ENCODE peak calls at places on chromosomes 5 and 9, in seven cellular contexts. W is activated CD4-positive, alpha-beta T cell treated with anti-CD3 and anti-CD28 coated beads for 24 hours; R is omental fat pad; C is stimulated activated CD4-positive, alpha-beta T cell treated with anti-CD3 and anti-CD28 coated beads, Interleukin-1b, Interleukin-23, amount 100 ng/mL, for 1 hour; O is NCI-H2081; M is EL; L is effector memory CD8-positive, alpha-beta T cell. S is an unnamed sample.

GRCh38 chr5:111511174-111512025 is 935 bp downstream of the STARD4 start:
- DNase-seq in W (no peak), R (no peak), C (no peak), O (no peak), M (peak), L (no peak), S (no peak)

GRCh38 chr9:7342721-7343120 is 456.9 kb downstream of the DMAC1 start:
- DNase-seq in W (no peak), R (no peak), C (no peak), O (no peak), M (no peak), L (no peak), S (no peak)

GRCh38 chr9:22237497-22238363 is 208.9 kb upstream of the DMRTA1 start:
- DNase-seq in W (no peak), R (no peak), C (no peak), O (no peak), M (peak), L (no peak), S (no peak)

GRCh38 chr9:106981396-106982287 is 118.7 kb downstream of the ZNF462 start:
- DNase-seq in W (no peak), R (no peak), C (no peak), O (no peak), M (no peak), L (no peak), S (no peak)

GRCh38 chr9:114221706-114222465 is 66.5 kb downstream of the COL27A1 start:
- DNase-seq in W (no peak), R (no peak), C (no peak), O (no peak), M (peak), L (no peak), S (no peak)

GRCh38 chr9:15357050-15357653 is 50.1 kb upstream of the TTC39B start:
- DNase-seq in W (no peak), R (no peak), C (no peak), O (peak), M (no peak), L (peak), S (peak)

GRCh38 chr5:71924325-71924724 is 182.9 kb upstream of the MAP1B start:
- DNase-seq in W (no peak), R (no peak), C (no peak), O (no peak), M (no peak), L (no peak), S (no peak)

GRCh38 chr5:118043531-118043930 is 944.8 kb downstream of the DTWD2 start:
- DNase-seq in W (no peak), R (no peak), C (no peak), O (no peak), M (no peak), L (no peak), S (no peak)

GRCh38 chr5:1348986-1349245 is 4.0 kb upstream of the CLPTM1L start:
- DNase-seq in W (no peak), R (no peak), C (no peak), O (no peak), M (no peak), L (no peak), S (peak)

GRCh38 chr5:125190232-125191051 is 444.0 kb upstream of the ZNF608 start:
- DNase-seq in W (no peak), R (no peak), C (no peak), O (peak), M (peak), L (no peak), S (no peak)

GRCh38 chr5:151180291-151180690 is 22.7 kb upstream of the ANXA6 start:
- DNase-seq in W (no peak), R (no peak), C (no peak), O (no peak), M (no peak), L (no peak), S (no peak)

GRCh38 chr5:143741418-143741817 is 70.5 kb upstream of the HMHB1 start:
- DNase-seq in W (no peak), R (no peak), C (no peak), O (no peak), M (no peak), L (no peak), S (no peak)

GRCh38 chr5:127409923-127410675 is 107.3 kb upstream of the PRRC1 start:
- DNase-seq in W (no peak), R (no peak), C (no peak), O (no peak), M (no peak), L (no peak), S (no peak)

GRCh38 chr9:97437151-97437550 is 25.3 kb downstream of the TDRD7 start:
- DNase-seq in W (no peak), R (no peak), C (no peak), O (no peak), M (no peak), L (no peak), S (peak)

GRCh38 chr9:111896942-111897830 is 572 bp downstream of the UGCG start:
- DNase-seq in W (no peak), R (peak), C (peak), O (peak), M (peak), L (peak), S (peak)

GRCh38 chr9:120841930-120842684 is 615 bp downstream of the PSMD5 start:
- DNase-seq in W (no peak), R (no peak), C (no peak), O (peak), M (peak), L (no peak), S (no peak)

GRCh38 chr9:127347831-127348699 is 48.9 kb upstream of the SLC2A8 start:
- DNase-seq in W (no peak), R (no peak), C (no peak), O (no peak), M (peak), L (no peak), S (no peak)

GRCh38 chr5:151381899-151382298 is 34.5 kb upstream of the SLC36A2 start:
- DNase-seq in W (no peak), R (no peak), C (no peak), O (no peak), M (no peak), L (no peak), S (no peak)

GRCh38 chr9:111582888-111583287 is 16.6 kb downstream of the PTGR1 start:
- DNase-seq in W (no peak), R (no peak), C (no peak), O (no peak), M (peak), L (no peak), S (no peak)

GRCh38 chr9:137113385-137114159 is 961 bp downstream of the DPP7 start:
- DNase-seq in W (no peak), R (no peak), C (no peak), O (peak), M (no peak), L (no peak), S (no peak)

GRCh38 chr9:133002147-133003070 is 23.9 kb downstream of the GFI1B start:
- DNase-seq in W (no peak), R (no peak), C (no peak), O (no peak), M (no peak), L (no peak), S (no peak)

GRCh38 chr9:123954518-123954917 is 24.6 kb upstream of the DENND1A start:
- DNase-seq in W (no peak), R (no peak), C (no peak), O (no peak), M (no peak), L (no peak), S (no peak)

GRCh38 chr9:113712053-113712452 is 164.1 kb upstream of the ZNF618 start:
- DNase-seq in W (no peak), R (no peak), C (no peak), O (no peak), M (peak), L (no peak), S (no peak)

GRCh38 chr9:92439921-92440750 is 15.9 kb upstream of the OMD start:
- DNase-seq in W (no peak), R (no peak), C (no peak), O (no peak), M (peak), L (no peak), S (no peak)

GRCh38 chr9:4739587-4740372 is 1.2 kb downstream of the AK3 start:
- DNase-seq in W (no peak), R (no peak), C (no peak), O (peak), M (peak), L (no peak), S (no peak)

GRCh38 chr9:91035825-91036208 is 234.2 kb downstream of the SYK start:
- DNase-seq in W (no peak), R (no peak), C (no peak), O (no peak), M (no peak), L (no peak), S (no peak)

GRCh38 chr9:107351382-107352045 is 68.4 kb downstream of the RAD23B start:
- DNase-seq in W (no peak), R (no peak), C (no peak), O (no peak), M (no peak), L (no peak), S (no peak)

GRCh38 chr5:15008476-15008875 is 136.9 kb upstream of the ANKH start:
- DNase-seq in W (no peak), R (peak), C (no peak), O (peak), M (peak), L (no peak), S (no peak)

GRCh38 chr9:37676411-37676830 is 25.7 kb downstream of the FRMPD1 start:
- DNase-seq in W (no peak), R (no peak), C (no peak), O (peak), M (no peak), L (no peak), S (peak)

GRCh38 chr5:159178978-159179377 is 30.4 kb downstream of the RNF145 start:
- DNase-seq in W (peak), R (no peak), C (no peak), O (no peak), M (peak), L (no peak), S (no peak)

GRCh38 chr9:2502210-2502609 is 119.4 kb upstream of the VLDLR start:
- DNase-seq in W (no peak), R (no peak), C (no peak), O (no peak), M (no peak), L (no peak), S (no peak)

GRCh38 chr9:91162311-91162710 is 199.4 kb downstream of the AUH start:
- DNase-seq in W (no peak), R (no peak), C (no peak), O (no peak), M (peak), L (no peak), S (no peak)

GRCh38 chr9:72749276-72749675 is 203.6 kb downstream of the ALDH1A1 start:
- DNase-seq in W (no peak), R (no peak), C (no peak), O (no peak), M (no peak), L (no peak), S (no peak)

S was measured in WERI-Rb-1.